ENCODE peak calls at places on chromosomes 13 and 19, in nine cellular contexts. V, M, F, C, K, O, P, H and L are unnamed samples. For H3K4me1, the result is how much of the 10 kb centered on the place peaks cover.

GRCh38 chr19:44752123-44752815 is 3.8 kb downstream of the BCL3 start:
- DNase-seq in K (no peak), H (no peak), F (no peak), O (no peak), M (no peak), P (no peak), V (no peak), C (no peak), L (no peak)

GRCh38 chr19:11552666-11553372 is 6.2 kb downstream of the ELOF1 start:
- DNase-seq in V (no peak), M (no peak), O (no peak), K (no peak), F (no peak), P (no peak), C (no peak), H (no peak), L (peak)

GRCh38 chr19:7418575-7418974 is 69.8 kb downstream of the ARHGEF18 start:
- DNase-seq in P (no peak), V (no peak), K (no peak), C (no peak), F (no peak), H (no peak), M (no peak), O (no peak), L (no peak)

GRCh38 chr19:14476663-14477401 is 1.7 kb upstream of the PTGER1 start:
- DNase-seq in H (no peak), P (no peak), F (peak), M (peak), V (no peak), C (no peak), K (no peak), O (no peak), L (peak)

GRCh38 chr19:13120817-13121216 is 2.8 kb downstream of the NACC1 start:
- DNase-seq in M (no peak), C (no peak), P (no peak), K (no peak), O (no peak), H (no peak), F (peak), V (no peak), L (no peak)

GRCh38 chr19:40778865-40779284 is 828 bp downstream of the RAB4B start:
- DNase-seq in C (no peak), K (no peak), O (no peak), H (no peak), V (no peak), P (no peak), M (no peak), F (no peak), L (no peak)

GRCh38 chr19:49488046-49488862 is 846 bp downstream of the RPL13A start:
- DNase-seq in F (no peak), V (no peak), K (no peak), C (no peak), H (no peak), M (no peak), O (no peak), P (no peak), L (no peak)

GRCh38 chr19:8519388-8519787 is 5.4 kb upstream of the ZNF414 start:
- DNase-seq in V (no peak), M (no peak), O (no peak), C (no peak), P (no peak), F (no peak), K (no peak), H (no peak), L (no peak)

GRCh38 chr19:18589380-18590272 is 1.0 kb downstream of the REX1BD start:
- DNase-seq in O (peak), H (no peak), K (peak), M (peak), F (peak), V (peak), C (no peak), P (peak), L (peak)

GRCh38 chr13:106284358-106284757 is 251.1 kb downstream of the EFNB2 start:
- DNase-seq in V (no peak), P (no peak), H (no peak), F (peak), M (no peak), K (no peak), C (no peak), O (no peak), L (no peak)

GRCh38 chr19:8449830-8450229 is 5.1 kb downstream of the HNRNPM start:
- DNase-seq in F (no peak), V (no peak), P (peak), M (no peak), C (no peak), O (no peak), K (peak), H (no peak), L (peak)

GRCh38 chr19:8240274-8241229 is 31.4 kb downstream of the CERS4 start:
- DNase-seq in O (peak), M (peak), F (peak), V (peak), C (peak), H (peak), K (peak), P (peak), L (peak)

GRCh38 chr13:106033634-106034033 is 501.8 kb downstream of the EFNB2 start:
- DNase-seq in K (no peak), C (no peak), V (no peak), O (no peak), M (no peak), F (peak), H (no peak), P (peak), L (no peak)

GRCh38 chr13:40562975-40563349 is 103.5 kb downstream of the FOXO1 start:
- DNase-seq in M (no peak), C (no peak), H (no peak), O (no peak), P (no peak), V (peak), K (no peak), F (no peak), L (no peak)

GRCh38 chr19:29992233-29992867 is 50.3 kb downstream of the URI1 start:
- DNase-seq in F (no peak), H (no peak), C (no peak), K (no peak), M (no peak), O (no peak), V (no peak), P (no peak), L (no peak)

GRCh38 chr13:52848455-52849190 is at the start of gene PCDH8:
- DNase-seq in V (no peak), O (no peak), M (no peak), P (peak), C (no peak), K (peak), F (no peak), H (no peak), L (no peak)

GRCh38 chr13:43240278-43240677 is 216.9 kb downstream of the DNAJC15 start:
- DNase-seq in F (no peak), H (no peak), P (no peak), O (no peak), V (no peak), K (no peak), C (no peak), M (no peak), L (no peak)

GRCh38 chr13:59906413-59907027 is 257.2 kb downstream of the DIAPH3 start:
- DNase-seq in K (no peak), F (peak), O (no peak), M (no peak), C (no peak), P (no peak), V (no peak), H (no peak), L (no peak)

GRCh38 chr13:30892966-30893365 is 13.1 kb upstream of the MEDAG start:
- DNase-seq in V (peak), M (no peak), K (peak), C (no peak), O (no peak), P (peak), F (peak), H (no peak), L (no peak)

GRCh38 chr19:7597689-7598088 is 2.0 kb downstream of the CAMSAP3 start:
- DNase-seq in P (no peak), O (no peak), M (no peak), C (no peak), F (no peak), H (no peak), K (no peak), V (no peak), L (no peak)

GRCh38 chr13:106118050-106118449 is 417.4 kb downstream of the EFNB2 start:
- DNase-seq in O (no peak), C (no peak), H (no peak), V (no peak), K (no peak), P (no peak), F (no peak), M (no peak), L (no peak)

GRCh38 chr19:3324405-3324856 is 42.0 kb upstream of the NFIC start:
- DNase-seq in V (peak), P (peak), F (no peak), O (peak), C (no peak), H (no peak), K (peak), M (peak), L (peak)

GRCh38 chr13:88736026-88736425 is 1064.9 kb downstream of the SLITRK5 start:
- DNase-seq in H (no peak), F (peak), K (no peak), C (no peak), V (no peak), M (no peak), O (no peak), P (no peak), L (no peak)

GRCh38 chr19:8659905-8660304 is 29.5 kb downstream of the NFILZ start:
- DNase-seq in C (no peak), P (no peak), O (no peak), K (no peak), V (no peak), M (no peak), F (no peak), H (no peak), L (no peak)

GRCh38 chr13:113926301-113926761 is 47.5 kb downstream of the C13orf46 start:
- DNase-seq in P (no peak), H (no peak), K (peak), M (no peak), O (no peak), C (no peak), V (peak), F (peak), L (peak)

GRCh38 chr13:19178901-19179593 is 2.6 kb downstream of the TUBA3C start:
- DNase-seq in V (no peak), P (peak), K (no peak), F (no peak), C (no peak), H (no peak), M (no peak), O (no peak), L (no peak)

GRCh38 chr19:7874857-7875393 is 735 bp upstream of the PRR36 start:
- DNase-seq in V (no peak), K (no peak), F (no peak), P (no peak), M (no peak), C (no peak), O (no peak), H (no peak), L (no peak)

GRCh38 chr13:58889474-58889873 is 1257.9 kb downstream of the PCDH17 start:
- DNase-seq in F (no peak), O (no peak), P (no peak), C (no peak), M (no peak), V (no peak), K (no peak), H (no peak), L (no peak)

GRCh38 chr19:46279177-46279576 is 17.7 kb upstream of the HIF3A start:
- DNase-seq in C (no peak), M (no peak), P (no peak), H (no peak), O (no peak), F (no peak), K (no peak), V (no peak), L (no peak)

GRCh38 chr13:39820606-39821005 is 165.1 kb downstream of the COG6 start:
- DNase-seq in V (no peak), O (no peak), M (no peak), C (no peak), K (no peak), F (no peak), H (no peak), P (no peak), L (no peak)

GRCh38 chr19:47227347-47228167 is 3.4 kb downstream of the BBC3 start:
- DNase-seq in F (peak), P (peak), M (peak), O (peak), V (peak), K (peak), C (peak), H (peak), L (peak)

GRCh38 chr13:33676700-33677048 is 141.3 kb upstream of the RFC3 start:
- DNase-seq in F (peak), M (no peak), C (no peak), P (peak), O (no peak), H (no peak), K (no peak), V (peak), L (peak)

GRCh38 chr19:42114412-42114811 is 17.8 kb downstream of the POU2F2 start:
- DNase-seq in P (peak), K (peak), M (no peak), O (no peak), C (no peak), H (no peak), F (no peak), V (peak), L (no peak)

GRCh38 chr19:33396701-33397535 is 23.4 kb downstream of the CEBPG start:
- DNase-seq in P (no peak), M (no peak), F (no peak), V (peak), O (peak), K (no peak), H (no peak), C (no peak), L (peak)

GRCh38 chr19:33394723-33395560 is 21.4 kb downstream of the CEBPG start:
- DNase-seq in M (no peak), V (peak), C (no peak), H (no peak), F (peak), P (no peak), O (no peak), K (no peak), L (peak)

GRCh38 chr19:33394006-33394722 is 20.7 kb downstream of the CEBPG start:
- DNase-seq in V (peak), C (no peak), M (no peak), H (no peak), K (no peak), O (peak), P (no peak), F (peak), L (peak)

GRCh38 chr19:33397536-33398360 is 24.2 kb downstream of the CEBPG start:
- DNase-seq in K (peak), P (peak), M (no peak), H (no peak), V (peak), O (peak), C (no peak), F (no peak), L (peak)

GRCh38 chr19:33395561-33396550 is 22.3 kb downstream of the CEBPG start:
- DNase-seq in V (peak), O (peak), C (no peak), H (no peak), K (no peak), P (peak), F (peak), M (no peak), L (peak)
- H3K4me1 ChIP-seq in V (under half), O (under half), C (under half), H (half or more), K (under half), P (under half), F (under half), M (under half), L (under half)

GRCh38 chr19:5443723-5444122 is 11.5 kb upstream of the ZNRF4 start:
- DNase-seq in M (no peak), V (no peak), O (no peak), C (no peak), K (no peak), F (no peak), H (no peak), P (no peak), L (no peak)

GRCh38 chr19:5444431-5444830 is 10.8 kb upstream of the ZNRF4 start:
- DNase-seq in O (no peak), C (no peak), H (no peak), P (no peak), M (no peak), F (no peak), V (no peak), K (no peak), L (no peak)

GRCh38 chr19:5445667-5446066 is 9.6 kb upstream of the ZNRF4 start:
- DNase-seq in M (no peak), C (no peak), K (no peak), P (no peak), O (no peak), F (no peak), V (no peak), H (no peak), L (no peak)

GRCh38 chr19:5447700-5448311 is 7.4 kb upstream of the ZNRF4 start:
- DNase-seq in F (no peak), M (no peak), P (no peak), O (no peak), C (no peak), H (no peak), V (no peak), K (no peak), L (no peak)

GRCh38 chr19:5445071-5445470 is 10.1 kb upstream of the ZNRF4 start:
- DNase-seq in C (no peak), F (no peak), O (no peak), K (no peak), M (no peak), V (no peak), P (no peak), H (no peak), L (no peak)
- TF ChIP-seq CTCF in C (no peak), F (no peak), O (no peak), K (no peak), M (no peak), V (no peak), P (no peak), H (no peak), L (no peak)

GRCh38 chr19:1836458-1837221 is 11.6 kb downstream of the REXO1 start:
- DNase-seq in P (no peak), K (no peak), M (no peak), H (no peak), V (no peak), C (no peak), F (no peak), O (no peak), L (no peak)

GRCh38 chr19:1832046-1832663 is 16.1 kb downstream of the REXO1 start:
- DNase-seq in F (no peak), K (no peak), M (no peak), P (no peak), V (no peak), O (no peak), C (no peak), H (no peak), L (no peak)

GRCh38 chr19:1830978-1831377 is 17.3 kb downstream of the REXO1 start:
- DNase-seq in H (no peak), M (no peak), C (no peak), K (no peak), F (no peak), P (no peak), V (no peak), O (no peak), L (no peak)

GRCh38 chr19:1830568-1830967 is 17.7 kb downstream of the REXO1 start:
- DNase-seq in V (no peak), P (no peak), O (no peak), C (no peak), H (no peak), F (no peak), K (no peak), M (no peak), L (no peak)

GRCh38 chr19:1833540-1833939 is 14.7 kb downstream of the REXO1 start:
- DNase-seq in O (no peak), V (no peak), M (no peak), K (no peak), H (no peak), C (no peak), F (no peak), P (no peak), L (no peak)
- H3K4me1 ChIP-seq in O (under half), V (under half), M (under half), K (under half), H (under half), C (under half), F (under half), P (under half), L (under half)

DNA sequence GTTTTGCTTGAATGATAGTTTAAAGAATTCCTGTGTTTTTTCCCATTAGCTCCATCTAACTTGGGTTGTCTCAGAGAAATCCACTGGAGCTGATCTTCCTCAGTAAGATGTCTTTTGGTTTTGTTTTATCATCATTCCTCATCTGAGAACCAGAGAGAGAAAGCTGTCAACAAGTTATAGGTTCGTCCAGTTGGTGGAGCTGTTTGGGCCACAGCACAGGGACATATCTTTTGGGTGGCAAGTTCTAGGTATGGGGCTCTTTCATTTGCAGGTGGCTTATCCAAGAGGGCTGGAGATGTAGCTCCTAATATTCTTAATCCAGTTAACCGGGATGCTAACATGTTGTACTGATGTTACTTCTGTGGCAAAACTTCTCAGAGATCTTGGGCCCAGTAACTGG is 174.2 kb downstream of the KCNRG start:
- DNase-seq in H (no peak), V (no peak), O (no peak), K (no peak), P (no peak), C (no peak), F (no peak), M (no peak), L (no peak)
- TF ChIP-seq CTCF in H (no peak), V (no peak), O (no peak), K (peak), P (no peak), C (no peak), F (no peak), M (no peak), L (no peak)

GRCh38 chr13:110914293-110915056 is 394 bp downstream of the ANKRD10 start:
- DNase-seq in V (peak), O (peak), H (no peak), F (peak), K (peak), P (peak), C (peak), M (peak), L (peak)
- H3K4me1 ChIP-seq in V (under half), O (under half), H (half or more), F (under half), K (under half), P (under half), C (under half), M (under half), L (half or more)

DNA sequence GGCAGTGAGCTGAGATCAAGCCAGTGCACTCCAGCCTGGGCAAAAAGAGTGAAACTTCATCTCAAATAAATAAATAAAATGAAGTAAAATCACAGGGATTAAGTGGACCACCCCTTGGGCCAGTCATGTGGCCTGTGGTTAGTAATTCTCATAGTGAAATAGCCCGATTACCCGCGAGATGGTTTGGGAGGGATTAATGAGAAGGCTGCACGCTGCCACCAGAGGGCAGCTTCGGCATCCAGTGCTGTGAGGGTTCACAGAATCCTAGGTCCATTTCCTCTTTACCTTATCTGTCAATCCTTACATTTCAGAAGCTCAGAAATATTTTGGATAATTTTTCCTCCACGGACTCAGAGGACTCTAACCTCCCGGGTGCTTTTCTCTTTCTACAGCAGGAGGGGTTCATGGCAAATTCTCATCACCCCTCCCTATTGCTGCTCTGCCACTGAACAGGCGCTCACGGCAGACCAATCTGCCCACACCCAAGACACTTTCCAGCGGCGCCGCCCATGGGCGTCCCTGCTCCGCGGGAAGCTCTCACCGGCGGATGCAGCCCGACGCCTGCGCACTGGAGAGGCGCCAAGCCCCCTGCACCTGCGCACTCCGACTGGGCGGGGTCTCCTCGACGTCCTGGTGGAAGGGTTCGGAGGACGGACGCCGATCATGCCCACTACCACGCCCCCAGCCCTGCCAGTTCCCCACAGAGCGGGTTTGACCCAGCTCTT is 11.0 kb downstream of the ZNF835 start:
- DNase-seq in F (no peak), V (no peak), K (no peak), H (no peak), C (no peak), O (no peak), P (peak), M (no peak), L (no peak)
- TF ChIP-seq CTCF in F (no peak), V (no peak), K (peak), H (no peak), C (no peak), O (peak), P (peak), M (no peak), L (no peak)